ENCODE peak calls at places on chromosomes 13 and 19, in ten cellular contexts. L is HS-5; B is body of pancreas; P is cardiac muscle cell; R is activated naive CD8-positive, alpha-beta T cell treated with anti-CD3 and anti-CD28 coated beads, Interleukin-2, amount 50 U/mL, for 24 hours; A is type B pancreatic cell; N is GM18507; F is NCI-H2029; J is tibial nerve; E is mucosa of gallbladder. S is an unnamed sample.

GRCh38 chr13:110336681-110337080 is 29.6 kb downstream of the COL4A2 start:
- DNase-seq in J (no peak), R (no peak), N (no peak), B (no peak), A (no peak), F (no peak), L (no peak), P (no peak), E (no peak), S (no peak)

GRCh38 chr19:58476498-58477015 is 405 bp downstream of the ZNF446 start:
- DNase-seq in B (no peak), A (no peak), L (no peak), P (peak), F (no peak), J (no peak), E (no peak), N (no peak), R (no peak), S (no peak)

GRCh38 chr13:93875527-93875926 is 604.0 kb downstream of the DCT start:
- DNase-seq in B (no peak), N (no peak), E (no peak), A (no peak), P (no peak), F (no peak), L (no peak), J (no peak), R (no peak), S (no peak)

GRCh38 chr13:20191311-20191901 is 1.3 kb downstream of the GJB2 start:
- DNase-seq in R (no peak), J (no peak), P (no peak), L (no peak), F (no peak), E (peak), N (no peak), A (no peak), B (no peak), S (no peak)

GRCh38 chr13:89554801-89555200 is 1792.7 kb upstream of the MIR17HG start:
- DNase-seq in J (no peak), L (no peak), B (no peak), E (no peak), A (no peak), F (no peak), R (no peak), P (no peak), N (no peak), S (no peak)

GRCh38 chr19:2607712-2608601 is 94.5 kb downstream of the GNG7 start:
- DNase-seq in F (no peak), A (no peak), L (no peak), J (no peak), R (peak), B (no peak), N (no peak), E (no peak), P (no peak), S (no peak)

GRCh38 chr13:110546933-110547332 is 14.6 kb downstream of the RAB20 start:
- DNase-seq in B (peak), N (no peak), J (peak), E (peak), L (peak), A (no peak), F (peak), R (no peak), P (no peak), S (no peak)

GRCh38 chr19:28386080-28386869 is 826.7 kb downstream of the UQCRFS1 start:
- DNase-seq in P (no peak), J (no peak), L (no peak), F (no peak), B (no peak), A (no peak), R (no peak), E (no peak), N (no peak), S (no peak)

GRCh38 chr13:109602356-109602755 is 184.0 kb downstream of the IRS2 start:
- DNase-seq in E (no peak), J (no peak), R (no peak), A (no peak), P (no peak), N (no peak), B (no peak), F (no peak), L (no peak), S (no peak)

GRCh38 chr13:72132065-72132464 is 265.1 kb upstream of the DACH1 start:
- DNase-seq in F (no peak), A (no peak), J (no peak), E (no peak), B (no peak), R (no peak), P (no peak), N (no peak), L (no peak), S (no peak)

GRCh38 chr19:3880471-3881271 is at the start of gene ATCAY:
- DNase-seq in N (no peak), L (no peak), J (no peak), B (no peak), P (peak), E (no peak), R (no peak), A (no peak), F (no peak), S (no peak)

GRCh38 chr19:7521551-7522071 is 813 bp upstream of the MCOLN1 start:
- DNase-seq in E (no peak), L (no peak), F (no peak), R (no peak), A (no peak), B (no peak), N (no peak), P (no peak), J (no peak), S (no peak)

GRCh38 chr19:2252481-2253105 is 3.5 kb downstream of the AMH start:
- DNase-seq in P (no peak), E (no peak), F (no peak), R (no peak), L (no peak), B (no peak), J (no peak), N (no peak), A (no peak), S (no peak)